ENCODE peak calls at places on chromosome 20, in eight cellular contexts. S is IMR-90, F is astrocyte, L is A673, N is adrenal gland, H is fibroblast of lung, G is brain microvascular endothelial cell, T is cardiac muscle cell. D is an unnamed sample.
A peak's percentile ranks its signal among the peaks of the same experiment; 100 is the strongest.

GRCh38 chr20:58604410-58604881 is 46.6 kb upstream of the STX16 start:
- DNase-seq in S (no peak), F (no peak), L (no peak), N (no peak), H (no peak), G (no peak), T (no peak), D (no peak)

GRCh38 chr20:51276331-51276730 is 253.4 kb upstream of the KCNG1 start:
- DNase-seq in S (no peak), F (no peak), L (no peak), N (no peak), H (no peak), G (no peak), T (no peak), D (no peak)

GRCh38 chr20:17786221-17786718 is 86.5 kb downstream of the BANF2 start:
- DNase-seq in S (peak; percentile 75), F (peak; percentile 75), L (no peak), N (no peak), H (peak; percentile 77), G (peak; percentile 54), T (no peak), D (no peak)

GRCh38 chr20:11995750-11996567 is 78.3 kb downstream of the BTBD3 start:
- DNase-seq in S (peak; percentile 1), F (peak; percentile 3), L (no peak), N (no peak), H (peak; percentile 11), G (no peak), T (no peak), D (no peak)

GRCh38 chr20:30284533-30284932 is 972.9 kb upstream of the DEFB115 start:
- DNase-seq in S (no peak), F (no peak), L (no peak), N (no peak), H (no peak), G (no peak), T (no peak), D (no peak)

GRCh38 chr20:35329435-35330139 is 37.4 kb upstream of the FAM83C start:
- DNase-seq in S (peak; percentile 28), F (no peak), L (peak; percentile 61), N (peak; percentile 16), H (no peak), G (no peak), T (peak; percentile 48), D (no peak)

GRCh38 chr20:44948107-44948506 is 12.1 kb downstream of the TOMM34 start:
- DNase-seq in S (no peak), F (no peak), L (no peak), N (no peak), H (no peak), G (no peak), T (no peak), D (no peak)

GRCh38 chr20:1302578-1303541 is 26.1 kb downstream of the SDCBP2 start:
- DNase-seq in S (no peak), F (peak; percentile 16), L (no peak), N (no peak), H (peak; percentile 23), G (peak; percentile 22), T (no peak), D (no peak)

GRCh38 chr20:54250691-54251090 is 42.8 kb downstream of the PFDN4 start:
- DNase-seq in S (no peak), F (no peak), L (peak; percentile 22), N (no peak), H (no peak), G (no peak), T (no peak), D (no peak)

GRCh38 chr20:51772236-51772635 is 4.0 kb upstream of the ATP9A start:
- DNase-seq in S (no peak), F (no peak), L (no peak), N (no peak), H (no peak), G (no peak), T (no peak), D (no peak)

GRCh38 chr20:20210943-20211273 is 157.0 kb upstream of the INSM1 start:
- DNase-seq in S (no peak), F (no peak), L (no peak), N (no peak), H (no peak), G (no peak), T (no peak), D (no peak)

GRCh38 chr20:3653921-3654320 is 9.3 kb downstream of the GFRA4 start:
- DNase-seq in S (no peak), F (no peak), L (no peak), N (no peak), H (no peak), G (no peak), T (no peak), D (no peak)

GRCh38 chr20:40467014-40467413 is 222.0 kb downstream of the MAFB start:
- DNase-seq in S (no peak), F (no peak), L (peak; percentile 80), N (no peak), H (no peak), G (no peak), T (no peak), D (no peak)

GRCh38 chr20:62182469-62183425 is at the start of gene MTG2:
- DNase-seq in S (peak; percentile 95), F (peak; percentile 86), L (peak; percentile 98), N (peak; percentile 96), H (peak; percentile 92), G (peak; percentile 90), T (peak; percentile 98), D (peak; percentile 71)
- TF ChIP-seq CTCF in S (no peak), F (no peak), L (no peak), N (no peak), H (no peak), G (no peak), T (no peak), D (no peak)

DNA sequence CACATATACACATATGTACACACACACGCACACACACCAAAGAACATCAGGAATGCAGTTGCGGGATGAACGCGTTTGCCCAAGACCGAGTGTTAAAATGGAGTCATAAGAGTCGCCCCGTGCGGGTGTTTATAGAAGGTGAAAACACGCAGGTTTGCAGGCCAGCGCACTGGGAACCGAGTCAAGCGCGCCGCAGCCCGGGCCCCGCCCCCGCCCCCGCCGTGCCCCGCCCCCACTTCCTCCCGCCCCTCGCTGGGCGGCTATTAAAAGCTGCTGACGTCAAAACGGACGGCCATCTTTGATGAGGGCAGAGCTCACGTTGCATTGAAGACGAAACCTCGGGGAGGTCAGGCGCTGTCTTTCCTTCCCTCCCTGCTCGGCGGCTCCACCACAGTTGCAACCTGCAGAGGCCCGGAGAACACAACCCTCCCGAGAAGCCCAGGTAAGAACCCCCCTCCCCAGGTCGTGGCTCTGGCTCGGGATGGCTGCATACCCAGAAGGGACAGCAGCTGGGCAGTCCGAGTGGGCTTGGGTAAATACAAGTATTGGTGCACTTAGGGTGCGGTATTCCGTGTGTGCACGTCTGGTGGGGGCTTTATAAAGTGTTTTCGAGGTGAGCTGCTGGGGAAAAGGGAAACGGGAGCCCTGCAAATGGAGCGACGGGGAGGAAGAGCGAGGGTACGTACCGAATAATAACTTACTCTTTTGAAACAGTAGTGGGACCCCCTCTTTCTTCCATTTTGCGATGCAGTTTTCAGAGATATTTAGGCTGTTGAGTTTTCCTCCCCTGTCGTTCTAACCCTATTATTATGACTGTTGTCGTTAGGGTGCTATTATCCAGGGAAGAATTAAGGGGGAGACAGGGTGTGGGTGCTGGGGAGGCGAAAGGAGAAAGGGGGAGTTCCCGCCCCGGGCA is at the start of gene SNAP25:
- DNase-seq in S (peak; percentile 90), F (peak; percentile 84), L (peak; percentile 94), N (peak; percentile 56), H (peak; percentile 90), G (peak; percentile 68), T (peak; percentile 95), D (no peak)
- H3K4me3 ChIP-seq in S (peak within 1 kb of the TSS; percentile 77), F (peak within 1 kb of the TSS; percentile 77), L (peak within 1 kb of the TSS; percentile 70), N (no peak within 1 kb of the TSS), H (peak within 1 kb of the TSS; percentile 69), G (peak within 1 kb of the TSS; percentile 72), T (peak within 1 kb of the TSS; percentile 68), D (peak within 1 kb of the TSS; percentile 38)

GRCh38 chr20:8994045-8994444 is 74.8 kb upstream of the PLCB4 start:
- DNase-seq in S (no peak), F (no peak), L (no peak), N (no peak), H (no peak), G (no peak), T (no peak), D (no peak)

GRCh38 chr20:8986631-8987030 is 82.3 kb upstream of the PLCB4 start:
- DNase-seq in S (no peak), F (no peak), L (no peak), N (no peak), H (no peak), G (no peak), T (no peak), D (no peak)

DNA sequence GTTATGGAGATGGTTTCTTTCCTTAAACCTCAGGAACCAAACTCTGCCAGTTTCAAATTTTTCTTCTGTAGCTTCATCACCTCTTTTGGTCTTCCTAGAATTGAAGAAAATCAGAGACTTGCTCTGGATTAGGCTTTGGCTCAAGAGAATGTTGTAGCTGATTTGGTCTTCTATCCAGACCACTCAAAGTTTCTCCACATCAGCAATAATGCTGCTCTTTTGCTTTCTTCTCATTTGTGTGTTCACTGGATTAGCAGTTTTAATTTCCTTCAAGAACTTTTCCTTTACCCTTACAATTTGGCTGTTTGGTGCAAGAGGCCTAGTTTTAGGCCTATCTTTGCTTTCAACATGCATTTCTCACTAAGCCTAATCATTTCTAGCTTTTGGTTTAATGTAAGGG is 78.1 kb upstream of the PLCB4 start:
- DNase-seq in S (no peak), F (no peak), L (no peak), N (no peak), H (no peak), G (no peak), T (no peak), D (no peak)
- H3K36me3 ChIP-seq in S (no peaks in the 10 kb centered on the region), F (no peaks in the 10 kb centered on the region), L (no peaks in the 10 kb centered on the region), N (no peaks in the 10 kb centered on the region), H (no peaks in the 10 kb centered on the region), G (no peaks in the 10 kb centered on the region), T (no peaks in the 10 kb centered on the region), D (no peaks in the 10 kb centered on the region)

GRCh38 chr20:62806383-62807050 is 1.9 kb downstream of the OGFR start:
- DNase-seq in S (no peak), F (no peak), L (no peak), N (no peak), H (no peak), G (no peak), T (no peak), D (no peak)

GRCh38 chr20:62804632-62805364 is at the start of gene OGFR:
- DNase-seq in S (peak; percentile 38), F (peak; percentile 21), L (peak; percentile 65), N (peak; percentile 56), H (peak; percentile 51), G (no peak), T (peak; percentile 62), D (no peak)

GRCh38 chr20:62804021-62804631 is 509 bp upstream of the OGFR start:
- DNase-seq in S (no peak), F (no peak), L (peak; percentile 57), N (no peak), H (no peak), G (no peak), T (no peak), D (no peak)

GRCh38 chr20:62805711-62806382 is 1.2 kb downstream of the OGFR start:
- DNase-seq in S (no peak), F (no peak), L (no peak), N (no peak), H (no peak), G (no peak), T (no peak), D (no peak)

DNA sequence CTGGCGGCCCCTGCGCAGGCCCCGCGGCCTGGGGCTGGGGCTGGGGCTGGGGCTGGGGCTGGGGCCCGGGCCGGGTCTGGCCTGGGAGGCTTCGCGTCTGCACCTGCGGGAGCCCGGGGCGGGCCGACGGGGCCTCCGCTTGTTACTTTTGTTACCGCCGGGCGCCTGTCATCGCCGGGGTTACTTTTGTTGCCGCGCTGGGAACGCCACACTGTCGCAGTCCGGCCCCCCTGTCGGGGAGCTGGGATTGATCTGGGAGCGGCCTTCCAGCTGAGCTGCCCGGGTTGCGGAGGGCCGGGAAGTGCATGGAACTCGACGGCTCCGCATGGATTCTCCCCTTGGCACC is 703 bp downstream of the OGFR start:
- DNase-seq in S (no peak), F (no peak), L (peak; percentile 57), N (no peak), H (no peak), G (no peak), T (peak; percentile 57), D (no peak)
- TF ChIP-seq CTCF in S (no peak), F (no peak), L (no peak), N (no peak), H (no peak), G (peak; percentile 38), T (no peak), D (no peak)